ENCODE peak calls at places on chromosome 1, in ten cellular contexts. B, I, M, T, O, U, K, C, S and Q are unnamed samples.
A peak's percentile ranks its signal among the peaks of the same experiment; 100 is the strongest.

GRCh38 chr1:154334647-154335350 is 9.5 kb downstream of the ATP8B2 start:
- DNase-seq in B (peak; percentile 68), I (peak; percentile 88), M (peak; percentile 84), T (peak; percentile 78), O (peak; percentile 67), U (peak; percentile 84), K (peak; percentile 88), C (peak; percentile 79), S (peak; percentile 91), Q (peak; percentile 89)

GRCh38 chr1:215188302-215188950 is 105.9 kb downstream of the KCNK2 start:
- DNase-seq in B (peak; percentile 24), I (no peak), M (no peak), T (peak; percentile 46), O (no peak), U (no peak), K (no peak), C (no peak), S (no peak), Q (no peak)

GRCh38 chr1:9580942-9581341 is 7.8 kb upstream of the TMEM201 start:
- DNase-seq in B (no peak), I (no peak), M (no peak), T (no peak), O (no peak), U (no peak), K (no peak), C (no peak), S (no peak), Q (no peak)

GRCh38 chr1:57142999-57143398 is 177.2 kb upstream of the C8B start:
- DNase-seq in B (no peak), I (no peak), M (no peak), T (no peak), O (no peak), U (no peak), K (no peak), C (no peak), S (no peak), Q (no peak)

GRCh38 chr1:11388617-11389016 is 90.3 kb upstream of the DISP3 start:
- DNase-seq in B (no peak), I (no peak), M (no peak), T (no peak), O (no peak), U (no peak), K (no peak), C (no peak), S (no peak), Q (no peak)

GRCh38 chr1:38102576-38102975 is 56.0 kb upstream of the POU3F1 start:
- DNase-seq in B (no peak), I (no peak), M (no peak), T (no peak), O (no peak), U (no peak), K (no peak), C (no peak), S (no peak), Q (no peak)

GRCh38 chr1:111615874-111616715 is 3.5 kb upstream of the RAP1A start:
- DNase-seq in B (no peak), I (no peak), M (no peak), T (no peak), O (no peak), U (no peak), K (peak; percentile 51), C (no peak), S (no peak), Q (peak; percentile 75)

GRCh38 chr1:6086762-6087401 is 41.2 kb downstream of the KCNAB2 start:
- DNase-seq in B (no peak), I (no peak), M (no peak), T (no peak), O (no peak), U (no peak), K (no peak), C (no peak), S (no peak), Q (no peak)

GRCh38 chr1:221429262-221429661 is 312.6 kb downstream of the DUSP10 start:
- DNase-seq in B (no peak), I (no peak), M (no peak), T (peak; percentile 72), O (no peak), U (no peak), K (no peak), C (peak; percentile 74), S (peak; percentile 39), Q (no peak)

GRCh38 chr1:92194516-92194915 is 23.2 kb upstream of the C1orf146 start:
- DNase-seq in B (no peak), I (no peak), M (no peak), T (no peak), O (no peak), U (no peak), K (no peak), C (no peak), S (no peak), Q (no peak)

GRCh38 chr1:227913446-227913968 is 34.2 kb downstream of the WNT9A start:
- DNase-seq in B (no peak), I (no peak), M (no peak), T (no peak), O (no peak), U (no peak), K (no peak), C (no peak), S (no peak), Q (no peak)